ENCODE peak calls at places on chromosomes 12 and 14, in six cellular contexts. B, G, L, Q, V and P are unnamed samples.

GRCh38 chr12:93419388-93420034 is 22.2 kb downstream of the UBE2N start:
- DNase-seq in B (peak), G (no peak), L (no peak), Q (no peak), V (no peak), P (no peak)

GRCh38 chr12:74537126-74537706 is 419 bp upstream of the ATXN7L3B start:
- DNase-seq in B (peak), G (no peak), L (no peak), Q (no peak), V (no peak), P (no peak)

GRCh38 chr12:117738233-117738632 is 230.6 kb downstream of the KSR2 start:
- DNase-seq in B (no peak), G (no peak), L (no peak), Q (no peak), V (no peak), P (no peak)

GRCh38 chr14:51848120-51848519 is 12.3 kb upstream of the GNG2 start:
- DNase-seq in B (no peak), G (no peak), L (no peak), Q (no peak), V (no peak), P (no peak)

GRCh38 chr12:55982319-55982936 is 8.6 kb downstream of the RAB5B start:
- DNase-seq in B (no peak), G (no peak), L (no peak), Q (no peak), V (no peak), P (no peak)

GRCh38 chr14:20610002-20610765 is 19.0 kb upstream of the RNASE12 start:
- DNase-seq in B (peak), G (peak), L (peak), Q (peak), V (peak), P (peak)

GRCh38 chr12:57783466-57783801 is 847 bp downstream of the TSFM start:
- DNase-seq in B (no peak), G (no peak), L (no peak), Q (no peak), V (no peak), P (no peak)

GRCh38 chr12:119369907-119370546 is 35.5 kb downstream of the CCDC60 start:
- DNase-seq in B (no peak), G (no peak), L (no peak), Q (no peak), V (no peak), P (no peak)

GRCh38 chr14:35362911-35363374 is 41.6 kb downstream of the NFKBIA start:
- DNase-seq in B (no peak), G (no peak), L (no peak), Q (no peak), V (no peak), P (no peak)

GRCh38 chr12:19971396-19971802 is 396.9 kb upstream of the PDE3A start:
- DNase-seq in B (no peak), G (peak), L (no peak), Q (peak), V (no peak), P (no peak)

GRCh38 chr14:77659822-77660221 is 43.4 kb upstream of the SPTLC2 start:
- DNase-seq in B (no peak), G (no peak), L (no peak), Q (no peak), V (no peak), P (no peak)

GRCh38 chr14:59398841-59399240 is 66.3 kb downstream of the GPR135 start:
- DNase-seq in B (no peak), G (no peak), L (no peak), Q (no peak), V (no peak), P (no peak)

GRCh38 chr12:48160807-48161206 is 3.5 kb upstream of the ASB8 start:
- DNase-seq in B (no peak), G (no peak), L (no peak), Q (no peak), V (no peak), P (no peak)

GRCh38 chr12:120352117-120352516 is 16.8 kb downstream of the MSI1 start:
- DNase-seq in B (peak), G (no peak), L (no peak), Q (no peak), V (no peak), P (no peak)

GRCh38 chr14:94363171-94363624 is 25.2 kb downstream of the SERPINA1 start:
- DNase-seq in B (no peak), G (no peak), L (no peak), Q (no peak), V (no peak), P (no peak)

GRCh38 chr14:68770553-68771286 is 22.1 kb downstream of the ZFP36L1 start:
- DNase-seq in B (no peak), G (no peak), L (no peak), Q (no peak), V (no peak), P (no peak)

GRCh38 chr12:30955214-30955613 is 28.7 kb downstream of the TSPAN11 start:
- DNase-seq in B (no peak), G (no peak), L (no peak), Q (no peak), V (no peak), P (no peak)

GRCh38 chr14:69685716-69686115 is 74.3 kb downstream of the SUSD6 start:
- DNase-seq in B (no peak), G (no peak), L (no peak), Q (no peak), V (no peak), P (no peak)

GRCh38 chr12:64796205-64796845 is 28.1 kb upstream of the TBC1D30 start:
- DNase-seq in B (peak), G (peak), L (peak), Q (peak), V (no peak), P (peak)

GRCh38 chr14:64918216-64918615 is 4.0 kb downstream of the CHURC1 start:
- DNase-seq in B (no peak), G (no peak), L (no peak), Q (no peak), V (no peak), P (no peak)

GRCh38 chr12:104720346-104721064 is 237.6 kb downstream of the SLC41A2 start:
- DNase-seq in B (no peak), G (no peak), L (peak), Q (no peak), V (no peak), P (peak)

GRCh38 chr14:40656301-40656700 is 950.4 kb upstream of the LRFN5 start:
- DNase-seq in B (no peak), G (no peak), L (no peak), Q (no peak), V (no peak), P (no peak)

GRCh38 chr14:36438883-36439282 is 81.1 kb downstream of the NKX2-1 start:
- DNase-seq in B (no peak), G (no peak), L (no peak), Q (no peak), V (no peak), P (no peak)

GRCh38 chr12:53208877-53209463 is 1.9 kb upstream of the ITGB7 start:
- DNase-seq in B (no peak), G (no peak), L (no peak), Q (no peak), V (no peak), P (no peak)

GRCh38 chr12:34186492-34186891 is 164.2 kb downstream of the ALG10 start:
- DNase-seq in B (no peak), G (no peak), L (no peak), Q (no peak), V (no peak), P (no peak)

GRCh38 chr14:76212242-76212641 is 60.5 kb downstream of the GPATCH2L start:
- DNase-seq in B (no peak), G (no peak), L (no peak), Q (no peak), V (no peak), P (no peak)

GRCh38 chr12:56718636-56719035 is 6.5 kb downstream of the NACA start:
- DNase-seq in B (no peak), G (no peak), L (no peak), Q (no peak), V (no peak), P (no peak)

GRCh38 chr14:92534863-92535654 is 21.5 kb downstream of the RIN3 start:
- DNase-seq in B (no peak), G (no peak), L (no peak), Q (no peak), V (no peak), P (no peak)

GRCh38 chr14:53020193-53020932 is 69.5 kb upstream of the FERMT2 start:
- DNase-seq in B (no peak), G (no peak), L (no peak), Q (no peak), V (no peak), P (no peak)

GRCh38 chr12:3544296-3544965 is 53.4 kb downstream of the PRMT8 start:
- DNase-seq in B (no peak), G (no peak), L (no peak), Q (peak), V (no peak), P (no peak)

GRCh38 chr12:48002773-48003218 is 1.5 kb downstream of the COL2A1 start:
- DNase-seq in B (no peak), G (no peak), L (no peak), Q (no peak), V (no peak), P (no peak)